ENCODE peak calls at places on chromosomes 6 and 20, in six cellular contexts. H, V, X, F, D and G are unnamed samples.

GRCh38 chr20:44485830-44486198 is 10.1 kb downstream of the TTPAL start:
- DNase-seq in H (no peak), V (no peak), X (no peak), F (no peak), D (no peak), G (no peak)

GRCh38 chr20:62876826-62877728 is 15.5 kb upstream of the TCFL5 start:
- DNase-seq in H (peak), V (no peak), X (no peak), F (no peak), D (no peak), G (no peak)

GRCh38 chr6:30060634-30060981 is 457 bp upstream of the POLR1H start:
- DNase-seq in H (no peak), V (no peak), X (no peak), F (peak), D (peak), G (no peak)

GRCh38 chr20:44034451-44034850 is 119.8 kb downstream of the TOX2 start:
- DNase-seq in H (no peak), V (no peak), X (no peak), F (no peak), D (no peak), G (no peak)

GRCh38 chr6:36123270-36124139 is 6.8 kb upstream of the MAPK13 start:
- DNase-seq in H (peak), V (peak), X (peak), F (peak), D (peak), G (peak)

GRCh38 chr6:6997282-6998193 is 110.2 kb upstream of the RREB1 start:
- DNase-seq in H (no peak), V (no peak), X (no peak), F (peak), D (peak), G (no peak)

GRCh38 chr6:8207191-8207868 is 105.0 kb upstream of the EEF1E1 start:
- DNase-seq in H (no peak), V (no peak), X (no peak), F (no peak), D (no peak), G (no peak)

GRCh38 chr6:78808933-78809332 is 58.4 kb upstream of the IRAK1BP1 start:
- DNase-seq in H (no peak), V (no peak), X (no peak), F (no peak), D (no peak), G (no peak)

GRCh38 chr20:53711333-53712211 is 117.9 kb upstream of the ZNF217 start:
- DNase-seq in H (no peak), V (no peak), X (no peak), F (no peak), D (no peak), G (no peak)

GRCh38 chr6:15574023-15574422 is 88.8 kb downstream of the DTNBP1 start:
- DNase-seq in H (no peak), V (no peak), X (no peak), F (no peak), D (no peak), G (no peak)

GRCh38 chr6:137767931-137768690 is 98.9 kb upstream of the TNFAIP3 start:
- DNase-seq in H (no peak), V (no peak), X (no peak), F (no peak), D (no peak), G (no peak)

GRCh38 chr6:7108196-7108963 is 619 bp downstream of the RREB1 start:
- DNase-seq in H (peak), V (peak), X (no peak), F (no peak), D (peak), G (no peak)

GRCh38 chr20:39390186-39390585 is 428.0 kb downstream of the DHX35 start:
- DNase-seq in H (no peak), V (no peak), X (no peak), F (no peak), D (no peak), G (no peak)

GRCh38 chr20:23456416-23456815 is 3.7 kb upstream of the CST11 start:
- DNase-seq in H (no peak), V (no peak), X (no peak), F (no peak), D (no peak), G (no peak)

GRCh38 chr20:36573798-36574277 is 441 bp downstream of the TGIF2 start:
- DNase-seq in H (peak), V (peak), X (no peak), F (no peak), D (no peak), G (no peak)

GRCh38 chr6:68967549-68968300 is 332.6 kb downstream of the ADGRB3 start:
- DNase-seq in H (peak), V (peak), X (peak), F (peak), D (peak), G (peak)

GRCh38 chr6:136676075-136676474 is 116.2 kb downstream of the MAP3K5 start:
- DNase-seq in H (no peak), V (no peak), X (no peak), F (no peak), D (no peak), G (no peak)

GRCh38 chr6:1856381-1856780 is 246.7 kb downstream of the FOXC1 start:
- DNase-seq in H (no peak), V (no peak), X (peak), F (peak), D (peak), G (no peak)

GRCh38 chr20:61525781-61526431 is 273.8 kb downstream of the CDH4 start:
- DNase-seq in H (no peak), V (no peak), X (no peak), F (no peak), D (no peak), G (no peak)

GRCh38 chr6:90190752-90191393 is 105.8 kb downstream of the BACH2 start:
- DNase-seq in H (no peak), V (no peak), X (no peak), F (no peak), D (no peak), G (no peak)

GRCh38 chr6:168034537-168034936 is 37.1 kb downstream of the KIF25 start:
- DNase-seq in H (no peak), V (no peak), X (no peak), F (no peak), D (no peak), G (no peak)

GRCh38 chr6:86961432-86962200 is 24.3 kb downstream of the HTR1E start:
- DNase-seq in H (no peak), V (no peak), X (no peak), F (no peak), D (no peak), G (no peak)

GRCh38 chr6:34990971-34991560 is 102.0 kb downstream of the ANKS1A start:
- DNase-seq in H (no peak), V (no peak), X (no peak), F (no peak), D (no peak), G (no peak)

GRCh38 chr6:29813809-29814208 is 13.8 kb upstream of the HLA-G start:
- DNase-seq in H (no peak), V (no peak), X (no peak), F (no peak), D (no peak), G (no peak)

GRCh38 chr6:146389740-146390139 is 153.9 kb upstream of the RAB32 start:
- DNase-seq in H (no peak), V (no peak), X (no peak), F (no peak), D (no peak), G (no peak)

GRCh38 chr6:75532521-75532920 is 38.9 kb upstream of the FILIP1 start:
- DNase-seq in H (no peak), V (no peak), X (peak), F (no peak), D (no peak), G (no peak)

GRCh38 chr20:60589624-60590023 is 631.4 kb downstream of the CDH26 start:
- DNase-seq in H (no peak), V (peak), X (no peak), F (no peak), D (peak), G (no peak)

GRCh38 chr6:169266746-169267629 is 13.3 kb upstream of the THBS2 start:
- DNase-seq in H (no peak), V (no peak), X (no peak), F (no peak), D (no peak), G (no peak)

GRCh38 chr20:47391276-47392010 is 34.9 kb upstream of the ZMYND8 start:
- DNase-seq in H (no peak), V (no peak), X (no peak), F (no peak), D (no peak), G (no peak)

GRCh38 chr6:57021086-57021720 is 25.3 kb upstream of the KIAA1586 start:
- DNase-seq in H (no peak), V (no peak), X (peak), F (peak), D (peak), G (no peak)

GRCh38 chr6:113599444-113599843 is 257.7 kb upstream of the MARCKS start:
- DNase-seq in H (no peak), V (no peak), X (no peak), F (peak), D (no peak), G (no peak)

GRCh38 chr20:63821824-63822223 is 9.2 kb downstream of the ZBTB46 start:
- DNase-seq in H (no peak), V (no peak), X (no peak), F (no peak), D (no peak), G (no peak)

GRCh38 chr20:36777152-36777551 is 3.6 kb upstream of the DSN1 start:
- DNase-seq in H (no peak), V (no peak), X (no peak), F (no peak), D (no peak), G (no peak)

GRCh38 chr6:162177733-162178132 is 549.8 kb downstream of the PRKN start:
- DNase-seq in H (no peak), V (no peak), X (no peak), F (peak), D (peak), G (no peak)

GRCh38 chr6:166530211-166531045 is 56.0 kb downstream of the RAMACL start:
- DNase-seq in H (no peak), V (no peak), X (no peak), F (no peak), D (no peak), G (no peak)

GRCh38 chr20:56003111-56003800 is 2.1 kb downstream of the CBLN4 start:
- DNase-seq in H (no peak), V (no peak), X (no peak), F (no peak), D (no peak), G (no peak)

GRCh38 chr6:65787787-65788186 is 80.8 kb upstream of the EYS start:
- DNase-seq in H (no peak), V (no peak), X (no peak), F (no peak), D (no peak), G (no peak)

GRCh38 chr20:41344938-41345728 is 4.5 kb downstream of the LPIN3 start:
- DNase-seq in H (no peak), V (no peak), X (no peak), F (no peak), D (no peak), G (no peak)

GRCh38 chr6:64293298-64293697 is 657.7 kb downstream of the PHF3 start:
- DNase-seq in H (no peak), V (no peak), X (no peak), F (no peak), D (no peak), G (no peak)